ENCODE peak calls at places on chromosomes 7 and 10, in four cellular contexts. Z is NB4, J is choroid plexus epithelial cell, C is vagina. N is an unnamed sample.

GRCh38 chr10:70041016-70041415 is 11.6 kb upstream of the MACROH2A2 start:
- DNase-seq in Z (no peak), J (no peak), C (no peak), N (no peak)

GRCh38 chr7:2974093-2974819 is 69.4 kb downstream of the CARD11 start:
- DNase-seq in Z (no peak), J (no peak), C (no peak), N (no peak)

GRCh38 chr10:90167174-90168064 is 466.0 kb downstream of the KIF20B start:
- DNase-seq in Z (peak), J (peak), C (no peak), N (peak)

GRCh38 chr10:44234471-44234850 is 150.4 kb downstream of the CXCL12 start:
- DNase-seq in Z (no peak), J (peak), C (no peak), N (no peak)

GRCh38 chr7:17069146-17069545 is 187.4 kb upstream of the AGR3 start:
- DNase-seq in Z (no peak), J (no peak), C (no peak), N (peak)

GRCh38 chr7:89837515-89837914 is 316.8 kb upstream of the STEAP1 start:
- DNase-seq in Z (no peak), J (peak), C (no peak), N (peak)

GRCh38 chr7:134317434-134317833 is 704 bp upstream of the SLC35B4 start:
- DNase-seq in Z (no peak), J (no peak), C (no peak), N (no peak)

GRCh38 chr10:69217119-69217754 is 2.9 kb upstream of the HKDC1 start:
- DNase-seq in Z (no peak), J (peak), C (no peak), N (peak)

GRCh38 chr7:41912851-41913580 is 210.1 kb upstream of the INHBA start:
- DNase-seq in Z (no peak), J (no peak), C (no peak), N (peak)

DNA sequence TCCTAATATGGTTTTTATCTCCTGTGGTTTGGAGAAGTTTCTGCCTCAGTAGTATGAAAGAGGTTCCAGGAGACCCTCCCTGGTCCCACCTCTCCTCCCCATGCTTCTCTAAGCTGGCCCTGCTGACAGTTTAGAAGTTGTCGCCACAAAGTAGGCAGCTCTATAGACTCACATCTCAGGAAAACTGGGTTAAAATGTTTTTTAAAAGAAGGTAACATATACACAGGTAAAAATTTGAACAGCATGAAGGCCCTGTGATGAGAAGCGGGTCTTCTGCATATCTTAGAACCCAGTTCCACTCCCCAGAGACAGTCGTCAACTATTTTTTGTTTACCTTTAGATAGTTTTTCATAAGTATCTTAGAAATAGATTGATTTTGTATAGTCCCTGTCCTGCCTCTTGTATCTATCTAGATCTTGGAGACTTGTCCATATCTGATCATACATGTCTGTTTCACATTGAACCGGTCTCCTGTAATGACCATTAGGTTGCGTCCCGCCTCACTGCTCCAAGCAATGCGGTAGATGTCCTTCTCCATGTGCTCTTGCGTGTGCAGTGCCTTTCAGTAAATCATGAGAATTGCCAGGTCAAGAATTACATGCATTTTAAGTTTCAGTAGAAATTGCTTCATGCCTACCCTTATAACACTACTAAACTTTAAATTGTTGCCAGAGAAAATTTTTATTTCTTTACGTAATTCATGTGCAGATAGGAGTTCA is 2.2 kb downstream of the DUSP5 start:
- DNase-seq in Z (no peak), J (peak), C (no peak), N (no peak)
- H3K4me3 ChIP-seq in Z (no peak), J (peak), C (peak), N (peak)

GRCh38 chr7:11613292-11613930 is 218.6 kb downstream of the THSD7A start:
- DNase-seq in Z (no peak), J (no peak), C (no peak), N (no peak)
- TF ChIP-seq CTCF in Z (peak), J (no peak), C (no peak), N (no peak)

DNA sequence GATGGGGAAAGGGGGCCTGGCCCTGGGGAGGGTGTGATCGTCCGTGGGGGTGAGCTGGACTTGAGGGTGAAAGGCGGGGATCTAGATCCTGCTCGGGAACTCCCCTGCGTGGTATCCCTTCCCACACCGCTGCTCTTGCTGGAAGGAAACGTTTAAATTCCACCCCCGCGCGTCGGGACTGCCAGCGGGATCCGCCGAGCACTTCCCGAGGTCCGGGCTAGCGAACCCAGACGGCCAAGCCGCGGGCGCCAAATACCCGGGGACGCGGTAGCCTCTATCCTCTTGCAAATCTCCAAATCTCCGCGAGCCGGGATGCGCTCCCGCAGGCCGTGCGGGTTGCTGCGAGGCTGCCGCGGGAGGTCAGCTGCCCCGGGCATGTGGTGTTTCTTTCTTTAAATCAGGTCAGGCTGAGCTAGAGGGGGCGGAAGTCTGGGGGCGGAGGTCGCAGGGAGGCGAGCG is 904 bp downstream of the NPTX2 start:
- DNase-seq in Z (no peak), J (no peak), C (no peak), N (no peak)
- H3K4me3 ChIP-seq in Z (no peak), J (no peak), C (peak), N (no peak)

GRCh38 chr10:34292178-34292565 is 522.9 kb downstream of the PARD3 start:
- DNase-seq in Z (no peak), J (peak), C (no peak), N (no peak)

GRCh38 chr10:34291466-34292177 is 523.5 kb downstream of the PARD3 start:
- DNase-seq in Z (no peak), J (no peak), C (no peak), N (no peak)

GRCh38 chr10:34286136-34286739 is 528.9 kb downstream of the PARD3 start:
- DNase-seq in Z (peak), J (peak), C (no peak), N (peak)

GRCh38 chr10:34290412-34291082 is 524.5 kb downstream of the PARD3 start:
- DNase-seq in Z (peak), J (peak), C (no peak), N (peak)

DNA sequence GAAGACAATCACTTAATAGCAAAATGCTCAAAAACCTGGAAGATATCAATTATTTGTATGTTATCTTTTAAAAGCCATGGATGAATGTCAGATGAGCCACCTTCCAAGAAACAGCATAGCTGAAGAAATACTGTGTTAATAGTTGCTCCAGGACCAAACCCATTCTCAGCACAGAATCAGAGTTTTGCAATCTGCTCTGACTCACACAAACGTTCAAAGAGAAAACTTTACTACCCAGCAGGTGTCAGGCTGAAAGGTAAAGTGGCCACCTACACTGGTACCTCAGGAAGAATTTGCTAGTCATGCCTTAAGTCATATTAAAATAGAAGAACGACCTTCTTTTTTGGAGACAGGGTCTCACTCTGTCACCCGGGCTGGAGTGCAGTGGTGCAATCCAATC is 526.5 kb downstream of the PARD3 start:
- DNase-seq in Z (no peak), J (peak), C (no peak), N (peak)
- TF ChIP-seq CTCF in Z (no peak), J (no peak), C (no peak), N (peak)

DNA sequence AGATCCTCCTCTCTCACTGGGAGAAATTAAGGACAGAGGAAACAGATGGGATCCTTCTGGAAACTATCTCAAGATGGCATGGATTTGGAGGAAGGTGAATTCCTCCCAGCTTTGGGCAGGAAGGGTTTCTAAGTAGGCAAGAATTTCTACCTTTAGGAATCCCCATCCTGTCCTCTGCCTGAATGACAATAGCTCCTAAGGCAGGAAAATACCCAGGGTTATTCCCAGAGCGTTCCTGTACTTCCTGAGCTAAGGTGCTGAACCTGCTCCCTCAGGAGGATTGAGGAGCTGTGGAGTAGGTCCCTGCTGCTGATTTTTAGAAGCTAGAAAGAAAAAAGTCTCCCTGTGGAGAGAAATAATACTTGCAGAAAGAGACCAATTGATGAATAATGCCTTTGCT is 568 bp downstream of the MGAM2 start:
- DNase-seq in Z (no peak), J (no peak), C (no peak), N (no peak)
- H3K4me3 ChIP-seq in Z (no peak), J (no peak), C (no peak), N (no peak)

GRCh38 chr10:79168231-79168630 is 99.5 kb downstream of the ZMIZ1 start:
- DNase-seq in Z (no peak), J (no peak), C (no peak), N (no peak)

GRCh38 chr10:79171504-79171903 is 102.7 kb downstream of the ZMIZ1 start:
- DNase-seq in Z (no peak), J (no peak), C (no peak), N (no peak)

GRCh38 chr10:79172881-79173280 is 104.1 kb downstream of the ZMIZ1 start:
- DNase-seq in Z (no peak), J (no peak), C (no peak), N (no peak)

GRCh38 chr10:79167537-79167936 is 98.8 kb downstream of the ZMIZ1 start:
- DNase-seq in Z (no peak), J (no peak), C (no peak), N (no peak)

GRCh38 chr10:79170226-79170752 is 101.5 kb downstream of the ZMIZ1 start:
- DNase-seq in Z (no peak), J (no peak), C (no peak), N (no peak)
- TF ChIP-seq CTCF in Z (no peak), J (no peak), C (no peak), N (no peak)

GRCh38 chr10:92692697-92693533 is 3.2 kb downstream of the HHEX start:
- DNase-seq in Z (no peak), J (no peak), C (no peak), N (no peak)
- H3K4me3 ChIP-seq in Z (peak), J (no peak), C (peak), N (no peak)